ENCODE peak calls at places on chromosomes 4 and X, in six cellular contexts. One of them, this sample, is unnamed.

GRCh38 chr4:19774690-19775256 is 476.9 kb upstream of the SLIT2 start:
- DNase-seq in BJ: no peak
- DNase-seq in ascending aorta: no peak
- DNase-seq in CD8-positive, alpha-beta T cell: no peak
- DNase-seq in heart left ventricle: no peak
- DNase-seq in OCI-LY7: no peak
- DNase-seq in this sample: no peak

GRCh38 chr4:109588176-109588575 is 28.1 kb downstream of the MCUB start:
- DNase-seq in BJ: no peak
- DNase-seq in CD8-positive, alpha-beta T cell: peak; percentile 41
- DNase-seq in heart left ventricle: no peak
- DNase-seq in ascending aorta: no peak
- DNase-seq in OCI-LY7: no peak
- DNase-seq in this sample: no peak

GRCh38 chrX:8971116-8971515 is 62.8 kb downstream of the FAM9B start:
- DNase-seq in OCI-LY7: peak; percentile 22
- DNase-seq in ascending aorta: no peak
- DNase-seq in heart left ventricle: no peak
- DNase-seq in CD8-positive, alpha-beta T cell: no peak
- DNase-seq in BJ: no peak
- DNase-seq in this sample: no peak

GRCh38 chr4:2939383-2940243 is 23.6 kb downstream of the NOP14 start:
- DNase-seq in CD8-positive, alpha-beta T cell: no peak
- DNase-seq in ascending aorta: peak; percentile 52
- DNase-seq in BJ: no peak
- DNase-seq in heart left ventricle: no peak
- DNase-seq in OCI-LY7: no peak
- DNase-seq in this sample: no peak

GRCh38 chrX:22534643-22535042 is 261.9 kb downstream of the CBLL2 start:
- DNase-seq in OCI-LY7: no peak
- DNase-seq in CD8-positive, alpha-beta T cell: no peak
- DNase-seq in heart left ventricle: no peak
- DNase-seq in ascending aorta: no peak
- DNase-seq in BJ: peak; percentile 1
- DNase-seq in this sample: no peak

GRCh38 chrX:56120242-56120641 is 111.9 kb upstream of the KLF8 start:
- DNase-seq in CD8-positive, alpha-beta T cell: no peak
- DNase-seq in heart left ventricle: no peak
- DNase-seq in ascending aorta: no peak
- DNase-seq in BJ: no peak
- DNase-seq in OCI-LY7: no peak
- DNase-seq in this sample: no peak

GRCh38 chr4:148225639-148226038 is 216.6 kb downstream of the NR3C2 start:
- DNase-seq in CD8-positive, alpha-beta T cell: no peak
- DNase-seq in heart left ventricle: no peak
- DNase-seq in OCI-LY7: no peak
- DNase-seq in ascending aorta: no peak
- DNase-seq in BJ: no peak
- DNase-seq in this sample: no peak

GRCh38 chr4:170931326-170931725 is 841.6 kb upstream of the AADAT start:
- DNase-seq in ascending aorta: no peak
- DNase-seq in BJ: no peak
- DNase-seq in CD8-positive, alpha-beta T cell: no peak
- DNase-seq in heart left ventricle: no peak
- DNase-seq in OCI-LY7: no peak
- DNase-seq in this sample: no peak

GRCh38 chr4:4541040-4541631 is 712 bp downstream of the STX18 start:
- DNase-seq in ascending aorta: no peak
- DNase-seq in OCI-LY7: peak; percentile 45
- DNase-seq in CD8-positive, alpha-beta T cell: peak; percentile 10
- DNase-seq in BJ: no peak
- DNase-seq in heart left ventricle: peak; percentile 33
- DNase-seq in this sample: no peak

GRCh38 chrX:49101629-49101984 is 21.9 kb upstream of the WDR45 start:
- DNase-seq in BJ: no peak
- DNase-seq in OCI-LY7: peak; percentile 17
- DNase-seq in CD8-positive, alpha-beta T cell: no peak
- DNase-seq in ascending aorta: no peak
- DNase-seq in heart left ventricle: no peak
- DNase-seq in this sample: no peak

GRCh38 chr4:115042496-115042895 is 70.9 kb downstream of the NDST4 start:
- DNase-seq in BJ: no peak
- DNase-seq in heart left ventricle: no peak
- DNase-seq in ascending aorta: no peak
- DNase-seq in OCI-LY7: peak; percentile 2
- DNase-seq in CD8-positive, alpha-beta T cell: no peak
- DNase-seq in this sample: no peak

GRCh38 chrX:153689654-153690465 is 2.1 kb downstream of the SLC6A8 start:
- DNase-seq in ascending aorta: no peak
- DNase-seq in CD8-positive, alpha-beta T cell: no peak
- DNase-seq in heart left ventricle: peak; percentile 25
- DNase-seq in BJ: no peak
- DNase-seq in OCI-LY7: no peak
- DNase-seq in this sample: no peak

DNA sequence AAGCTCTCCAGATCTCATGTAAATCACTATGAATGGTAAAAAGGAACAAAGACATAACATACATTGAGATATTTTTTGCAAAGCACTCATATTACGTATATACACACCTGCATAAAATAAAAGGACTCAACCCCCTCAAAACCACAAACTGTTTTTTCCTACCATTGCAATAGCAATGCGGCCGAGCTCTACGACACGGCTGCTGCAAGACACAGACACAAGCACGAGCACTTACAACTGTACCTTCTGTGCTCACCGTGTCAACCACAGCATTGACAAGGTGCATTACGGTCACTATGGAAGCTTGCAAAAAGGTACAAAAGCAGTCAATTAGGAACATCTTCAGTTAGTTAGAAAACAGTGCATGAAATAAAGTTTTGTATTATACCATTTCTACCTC is 37.1 kb upstream of the MTNR1A start:
- DNase-seq in BJ: no peak
- DNase-seq in OCI-LY7: no peak
- DNase-seq in CD8-positive, alpha-beta T cell: no peak
- DNase-seq in ascending aorta: no peak
- DNase-seq in heart left ventricle: no peak
- DNase-seq in this sample: peak; percentile 47
- H3K36me3 ChIP-seq in BJ: peaks cover 31% of the 10 kb centered on the region
- H3K36me3 ChIP-seq in OCI-LY7: no peaks in the 10 kb centered on the region
- H3K36me3 ChIP-seq in CD8-positive, alpha-beta T cell: no peaks in the 10 kb centered on the region
- H3K36me3 ChIP-seq in ascending aorta: peaks cover 23% of the 10 kb centered on the region
- H3K36me3 ChIP-seq in heart left ventricle: no peaks in the 10 kb centered on the region
- H3K36me3 ChIP-seq in this sample: peaks cover 58% of the 10 kb centered on the region

DNA sequence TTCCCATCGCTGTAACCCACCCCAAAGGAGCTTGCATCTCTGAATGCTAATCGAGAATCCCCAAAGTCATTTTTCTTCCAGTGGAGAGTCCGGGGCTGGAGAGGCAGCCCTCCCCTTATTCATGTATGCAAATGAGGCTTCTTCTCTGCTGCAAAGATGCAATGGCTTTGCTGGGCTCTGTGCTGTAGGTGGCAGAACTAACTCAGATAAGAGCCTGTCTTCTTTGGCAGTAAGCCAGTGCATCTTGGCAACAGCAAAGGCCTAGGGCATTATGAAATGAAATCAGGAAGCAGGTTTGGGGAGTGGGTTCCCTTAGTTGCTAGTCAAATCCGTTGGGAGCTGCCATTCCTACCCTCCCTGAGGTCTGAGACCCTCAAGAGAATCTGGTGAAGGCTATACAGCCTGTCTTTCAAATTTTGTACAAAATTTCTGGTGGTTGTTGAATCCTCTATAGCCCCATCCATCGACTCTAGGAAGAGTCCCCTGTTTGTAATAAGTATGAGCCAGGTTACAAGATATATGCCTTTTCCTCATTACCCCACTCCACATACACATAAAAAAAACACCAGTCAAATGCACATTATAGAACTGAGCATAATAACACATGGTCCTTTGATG is 290.6 kb upstream of the TAPT1 start:
- DNase-seq in ascending aorta: peak; percentile 66
- DNase-seq in BJ: no peak
- DNase-seq in CD8-positive, alpha-beta T cell: no peak
- DNase-seq in heart left ventricle: peak; percentile 43
- DNase-seq in OCI-LY7: no peak
- DNase-seq in this sample: no peak
- TF ChIP-seq CTCF in ascending aorta: no peak
- TF ChIP-seq CTCF in BJ: peak; percentile 67
- TF ChIP-seq CTCF in CD8-positive, alpha-beta T cell: no peak
- TF ChIP-seq CTCF in heart left ventricle: peak; percentile 53
- TF ChIP-seq CTCF in OCI-LY7: no peak
- TF ChIP-seq CTCF in this sample: peak; percentile 34

DNA sequence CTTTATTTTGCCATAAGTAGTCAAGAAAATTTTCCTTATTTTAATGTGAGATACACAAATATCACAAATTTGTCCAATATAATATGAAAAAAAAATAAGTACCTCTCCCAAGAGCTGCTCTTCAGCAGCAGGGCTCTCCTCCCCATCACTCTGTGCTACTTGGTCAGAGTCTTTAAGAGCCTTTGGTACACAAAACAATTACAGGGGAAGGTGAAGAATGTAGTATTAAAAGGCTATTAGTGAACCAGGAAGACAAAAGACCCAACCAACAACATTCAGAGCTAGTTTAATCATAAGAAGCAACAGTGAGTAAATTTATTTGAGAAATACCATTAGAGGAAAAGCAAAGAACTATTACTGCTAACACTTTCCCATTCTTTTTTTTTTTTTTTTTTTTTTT is 29.4 kb downstream of the SEC31A start:
- DNase-seq in BJ: no peak
- DNase-seq in CD8-positive, alpha-beta T cell: no peak
- DNase-seq in heart left ventricle: no peak
- DNase-seq in OCI-LY7: no peak
- DNase-seq in ascending aorta: no peak
- DNase-seq in this sample: no peak
- H3K36me3 ChIP-seq in BJ: peaks cover 10% of the 10 kb centered on the region
- H3K36me3 ChIP-seq in CD8-positive, alpha-beta T cell: peaks cover 25% of the 10 kb centered on the region
- H3K36me3 ChIP-seq in heart left ventricle: no peaks in the 10 kb centered on the region
- H3K36me3 ChIP-seq in OCI-LY7: peaks cover 80% of the 10 kb centered on the region
- H3K36me3 ChIP-seq in ascending aorta: peaks cover 59% of the 10 kb centered on the region
- H3K36me3 ChIP-seq in this sample: peaks cover 80% of the 10 kb centered on the region

GRCh38 chrX:17878028-17878670 is 17.1 kb upstream of the RAI2 start:
- DNase-seq in ascending aorta: no peak
- DNase-seq in heart left ventricle: no peak
- DNase-seq in CD8-positive, alpha-beta T cell: no peak
- DNase-seq in BJ: no peak
- DNase-seq in OCI-LY7: no peak
- DNase-seq in this sample: no peak

GRCh38 chrX:17876135-17876534 is 15.0 kb upstream of the RAI2 start:
- DNase-seq in CD8-positive, alpha-beta T cell: no peak
- DNase-seq in heart left ventricle: no peak
- DNase-seq in BJ: no peak
- DNase-seq in ascending aorta: no peak
- DNase-seq in OCI-LY7: no peak
- DNase-seq in this sample: no peak
- TF ChIP-seq CTCF in CD8-positive, alpha-beta T cell: no peak
- TF ChIP-seq CTCF in heart left ventricle: no peak
- TF ChIP-seq CTCF in BJ: no peak
- TF ChIP-seq CTCF in ascending aorta: no peak
- TF ChIP-seq CTCF in OCI-LY7: no peak
- TF ChIP-seq CTCF in this sample: no peak

DNA sequence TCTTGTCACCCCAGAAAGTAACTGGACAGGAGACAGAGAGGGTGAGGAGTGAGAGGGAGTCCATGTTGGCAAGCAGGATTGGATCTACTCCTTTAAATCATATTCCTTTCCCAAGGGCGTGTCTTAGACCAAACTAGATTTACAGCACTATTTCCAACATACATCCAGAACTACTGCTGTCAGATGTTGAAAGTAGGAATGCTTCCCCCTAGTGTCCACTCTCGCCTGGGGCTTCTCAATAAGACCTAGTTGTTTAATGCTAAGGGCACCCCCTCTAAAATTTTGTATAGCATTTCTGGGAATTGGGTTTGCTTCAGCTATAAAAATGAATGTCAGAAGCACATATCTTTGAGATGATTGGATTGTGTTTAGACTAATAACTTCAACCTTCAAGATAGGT is 13.3 kb downstream of the OFD1 start:
- DNase-seq in OCI-LY7: peak; percentile 46
- DNase-seq in BJ: no peak
- DNase-seq in heart left ventricle: no peak
- DNase-seq in CD8-positive, alpha-beta T cell: peak; percentile 41
- DNase-seq in ascending aorta: no peak
- DNase-seq in this sample: no peak
- H3K36me3 ChIP-seq in OCI-LY7: peaks cover 94% of the 10 kb centered on the region
- H3K36me3 ChIP-seq in BJ: peaks cover 1% of the 10 kb centered on the region
- H3K36me3 ChIP-seq in heart left ventricle: no peaks in the 10 kb centered on the region
- H3K36me3 ChIP-seq in CD8-positive, alpha-beta T cell: peaks cover 25% of the 10 kb centered on the region
- H3K36me3 ChIP-seq in ascending aorta: peaks cover 13% of the 10 kb centered on the region
- H3K36me3 ChIP-seq in this sample: peaks cover 32% of the 10 kb centered on the region

GRCh38 chr4:8347660-8348059 is 78.1 kb downstream of the HTRA3 start:
- DNase-seq in BJ: no peak
- DNase-seq in ascending aorta: no peak
- DNase-seq in OCI-LY7: no peak
- DNase-seq in heart left ventricle: peak; percentile 21
- DNase-seq in CD8-positive, alpha-beta T cell: no peak
- DNase-seq in this sample: no peak

GRCh38 chr4:8346838-8347605 is 77.5 kb downstream of the HTRA3 start:
- DNase-seq in CD8-positive, alpha-beta T cell: no peak
- DNase-seq in heart left ventricle: peak; percentile 50
- DNase-seq in OCI-LY7: no peak
- DNase-seq in ascending aorta: peak; percentile 61
- DNase-seq in BJ: no peak
- DNase-seq in this sample: no peak

GRCh38 chr4:8349664-8350225 is 80.2 kb downstream of the HTRA3 start:
- DNase-seq in BJ: no peak
- DNase-seq in OCI-LY7: no peak
- DNase-seq in CD8-positive, alpha-beta T cell: no peak
- DNase-seq in ascending aorta: peak; percentile 49
- DNase-seq in heart left ventricle: peak; percentile 11
- DNase-seq in this sample: no peak

GRCh38 chr4:8345946-8346814 is 76.6 kb downstream of the HTRA3 start:
- DNase-seq in heart left ventricle: peak; percentile 18
- DNase-seq in CD8-positive, alpha-beta T cell: no peak
- DNase-seq in BJ: no peak
- DNase-seq in OCI-LY7: no peak
- DNase-seq in ascending aorta: peak; percentile 46
- DNase-seq in this sample: no peak

DNA sequence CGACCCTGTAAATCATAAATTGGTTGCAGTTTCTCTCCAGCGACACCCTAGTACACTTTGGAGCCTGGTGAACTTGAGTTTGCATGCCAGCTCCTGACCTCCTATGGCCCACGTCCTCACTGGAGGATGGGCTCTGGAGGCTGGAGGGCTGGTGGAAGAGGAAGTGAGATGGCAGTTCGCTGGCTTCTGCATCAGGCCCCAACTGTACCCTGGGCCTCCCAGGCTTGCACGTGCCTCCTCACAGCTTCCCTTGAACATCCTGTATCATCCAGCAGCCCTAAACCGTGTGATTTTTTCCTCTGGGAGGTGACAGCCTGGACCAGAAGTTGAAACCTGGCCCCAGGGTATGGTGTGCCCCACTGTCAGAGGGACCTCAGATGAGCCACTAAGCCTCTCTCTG is 78.5 kb downstream of the HTRA3 start:
- DNase-seq in heart left ventricle: peak; percentile 19
- DNase-seq in BJ: no peak
- DNase-seq in OCI-LY7: peak; percentile 13
- DNase-seq in ascending aorta: peak; percentile 22
- DNase-seq in CD8-positive, alpha-beta T cell: no peak
- DNase-seq in this sample: no peak
- TF ChIP-seq CTCF in heart left ventricle: no peak
- TF ChIP-seq CTCF in BJ: no peak
- TF ChIP-seq CTCF in OCI-LY7: no peak
- TF ChIP-seq CTCF in ascending aorta: no peak
- TF ChIP-seq CTCF in CD8-positive, alpha-beta T cell: no peak
- TF ChIP-seq CTCF in this sample: no peak

GRCh38 chr4:22129454-22130075 is 181.0 kb upstream of the KCNIP4 start:
- DNase-seq in CD8-positive, alpha-beta T cell: no peak
- DNase-seq in ascending aorta: no peak
- DNase-seq in heart left ventricle: no peak
- DNase-seq in OCI-LY7: no peak
- DNase-seq in BJ: peak; percentile 1
- DNase-seq in this sample: no peak
- H3K36me3 ChIP-seq in CD8-positive, alpha-beta T cell: no peaks in the 10 kb centered on the region
- H3K36me3 ChIP-seq in ascending aorta: no peaks in the 10 kb centered on the region
- H3K36me3 ChIP-seq in heart left ventricle: no peaks in the 10 kb centered on the region
- H3K36me3 ChIP-seq in OCI-LY7: no peaks in the 10 kb centered on the region
- H3K36me3 ChIP-seq in BJ: no peaks in the 10 kb centered on the region
- H3K36me3 ChIP-seq in this sample: no peaks in the 10 kb centered on the region

This sample was measured in esophagus muscularis mucosa.